ENCODE peak calls at places on chromosomes 2 and 18, in six cellular contexts. G is right lobe of liver, D is endothelial cell of umbilical vein, W is neural progenitor cell, I is breast epithelium, T is sigmoid colon. M is an unnamed sample.

GRCh38 chr2:43142921-43143438 is 83.4 kb downstream of the ZFP36L2 start:
- DNase-seq in D (no peak), T (no peak), I (no peak), W (no peak), G (no peak), M (peak; percentile 71)

GRCh38 chr2:119856469-119856901 is 96.8 kb downstream of the PTPN4 start:
- DNase-seq in I (no peak), D (no peak), W (no peak), T (no peak), G (no peak), M (no peak)

GRCh38 chr2:201647431-201647830 is 4.1 kb upstream of the TMEM237 start:
- DNase-seq in D (no peak), T (no peak), W (no peak), G (no peak), I (no peak), M (no peak)

GRCh38 chr2:55885129-55885943 is 38.2 kb downstream of the EFEMP1 start:
- DNase-seq in W (no peak), D (peak; percentile 95), T (no peak), I (no peak), G (no peak), M (no peak)

GRCh38 chr2:48483916-48484315 is 46.0 kb upstream of the STON1 start:
- DNase-seq in W (no peak), I (no peak), G (no peak), D (peak; percentile 43), T (no peak), M (no peak)

GRCh38 chr2:228771306-228771705 is 499.8 kb downstream of the PID1 start:
- DNase-seq in T (peak; percentile 78), D (no peak), W (no peak), G (no peak), I (no peak), M (no peak)

GRCh38 chr2:191566347-191566746 is 111.6 kb upstream of the NABP1 start:
- DNase-seq in W (peak; percentile 82), G (peak; percentile 57), I (no peak), T (no peak), D (peak; percentile 54), M (peak; percentile 46)

GRCh38 chr18:72859088-72859487 is 8.7 kb downstream of the NETO1 start:
- DNase-seq in W (no peak), T (no peak), D (no peak), G (no peak), I (no peak), M (no peak)

GRCh38 chr2:162146906-162147305 is 5.1 kb downstream of the GCG start:
- DNase-seq in T (no peak), D (no peak), G (no peak), W (no peak), I (no peak), M (no peak)

GRCh38 chr2:55097462-55098410 is 47.5 kb upstream of the RTN4 start:
- DNase-seq in W (no peak), T (no peak), G (no peak), I (no peak), D (peak; percentile 49), M (no peak)

GRCh38 chr2:207163053-207163814 is 2.5 kb downstream of the KLF7 start:
- DNase-seq in I (no peak), W (no peak), D (peak; percentile 97), T (no peak), G (no peak), M (no peak)

GRCh38 chr2:20469595-20469994 is 22.7 kb downstream of the RHOB start:
- DNase-seq in T (peak; percentile 60), W (no peak), D (no peak), G (no peak), I (no peak), M (no peak)

GRCh38 chr18:48776161-48776555 is 174.6 kb downstream of the SMAD7 start:
- DNase-seq in W (no peak), G (no peak), T (no peak), I (no peak), D (no peak), M (no peak)

GRCh38 chr18:47968006-47968676 is 37.7 kb upstream of the SMAD2 start:
- DNase-seq in I (no peak), G (no peak), W (peak; percentile 93), T (no peak), D (no peak), M (no peak)

GRCh38 chr18:3061581-3062416 is 48.9 kb upstream of the LPIN2 start:
- DNase-seq in G (no peak), W (no peak), I (no peak), D (no peak), T (no peak), M (peak; percentile 44)

GRCh38 chr2:227473019-227473461 is 1.1 kb downstream of the AGFG1 start:
- DNase-seq in I (no peak), D (peak; percentile 41), T (no peak), W (no peak), G (no peak), M (no peak)

GRCh38 chr2:193462411-193462810 is 1267.7 kb upstream of the TMEFF2 start:
- DNase-seq in D (no peak), W (no peak), G (no peak), T (no peak), I (no peak), M (no peak)

DNA sequence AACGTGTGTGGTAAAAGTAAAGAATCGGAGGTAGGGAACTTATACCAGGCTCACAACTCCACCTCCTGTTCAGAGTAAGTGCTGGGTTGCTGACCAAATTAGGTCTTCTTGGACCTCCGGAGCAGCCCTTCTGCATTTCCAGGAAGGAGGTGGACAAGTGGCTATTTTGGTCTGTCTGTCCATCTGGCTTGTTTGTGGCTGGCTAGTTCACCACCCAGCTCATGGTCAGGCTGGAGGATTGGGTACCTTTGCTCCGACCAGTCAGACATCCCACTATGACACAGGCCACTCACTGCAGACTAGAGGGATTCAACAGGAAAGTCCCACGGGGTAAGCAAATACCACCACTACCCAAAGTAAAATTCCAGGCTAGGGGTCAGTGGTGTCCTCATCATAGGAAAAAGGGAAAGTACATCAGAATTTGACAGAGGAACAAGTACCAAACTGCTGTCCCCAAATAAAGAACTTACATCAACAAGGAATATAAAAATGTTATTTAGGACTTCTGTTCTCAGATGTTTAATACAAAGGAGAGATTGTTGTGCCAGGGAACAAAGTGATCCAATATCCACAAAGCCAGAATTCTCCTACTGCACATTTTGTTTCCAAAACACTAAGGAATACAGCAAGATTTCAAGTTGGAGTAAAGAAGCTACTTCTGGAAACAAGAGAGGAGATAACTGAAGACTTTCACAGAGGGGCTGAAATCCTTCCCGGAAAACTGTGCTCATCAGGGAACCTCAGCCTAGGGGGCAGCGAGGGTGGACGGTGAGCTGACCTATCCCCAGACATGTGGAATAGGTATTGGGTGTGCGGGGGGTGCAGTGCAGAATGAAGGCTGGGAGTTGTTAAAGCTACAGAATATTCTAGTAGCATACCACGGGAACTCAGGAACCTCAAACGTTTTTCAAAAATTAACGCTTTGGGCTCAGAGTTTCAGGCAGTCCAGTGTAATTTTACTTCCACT is 56.9 kb downstream of the BCL2 start:
- DNase-seq in I (no peak), D (no peak), T (peak; percentile 79), W (no peak), G (no peak), M (no peak)
- TF ChIP-seq CTCF in I (no peak), D (no peak), T (peak; percentile 15), W (no peak), G (no peak), M (no peak)

DNA sequence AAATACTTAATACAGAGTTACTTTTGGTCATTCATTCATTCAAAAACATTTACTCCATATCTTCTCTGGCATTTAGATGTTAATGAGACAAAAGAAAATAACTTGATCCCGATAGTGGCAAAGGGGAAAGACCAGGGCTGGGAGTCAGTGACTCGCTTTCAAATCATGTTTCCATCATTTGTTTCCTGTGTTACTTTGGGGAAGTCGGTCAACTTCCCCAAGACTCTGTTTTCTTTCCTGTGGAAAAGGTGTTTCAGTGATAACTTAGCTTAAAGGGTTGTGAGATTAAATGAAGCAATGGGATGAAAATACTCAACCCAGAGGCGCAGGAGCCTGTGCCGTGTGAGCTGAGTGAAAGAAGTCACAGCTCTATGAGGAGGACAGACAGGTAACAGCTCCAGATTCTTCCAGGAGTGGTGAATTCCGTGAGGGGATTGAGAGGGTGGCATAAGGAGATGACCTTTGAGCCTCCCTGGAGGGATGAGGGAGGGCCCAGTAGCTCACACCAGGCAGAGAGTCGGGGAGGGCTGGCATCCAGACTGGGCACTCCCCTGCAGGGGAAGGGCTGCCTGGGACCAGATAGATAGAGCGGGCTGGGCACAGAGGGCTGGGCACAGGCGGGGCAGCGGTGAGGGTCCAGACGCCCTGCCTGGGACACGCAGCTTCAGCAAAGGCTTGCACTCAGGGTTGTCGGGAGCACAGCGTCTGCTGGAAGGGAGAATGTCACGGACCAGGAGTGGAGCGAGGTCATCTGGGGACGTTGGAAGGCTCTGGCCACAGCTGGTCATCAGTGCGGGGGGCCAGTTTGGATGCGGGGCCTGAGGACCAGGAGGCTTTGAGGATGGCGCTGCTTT is 70.1 kb downstream of the TSHZ1 start:
- DNase-seq in T (no peak), G (no peak), I (no peak), W (no peak), D (peak; percentile 94), M (no peak)
- H3K27ac ChIP-seq in T (peak overlapping the region; percentile 38), G (no peak overlapping the region), I (no peak overlapping the region), W (no peak overlapping the region), D (peak overlapping the region; percentile 86), M (no peak overlapping the region)

GRCh38 chr2:231455222-231455621 is 9.1 kb downstream of the NCL start:
- DNase-seq in T (no peak), G (no peak), D (no peak), W (no peak), I (no peak), M (no peak)

GRCh38 chr2:231454361-231454791 is 9.9 kb downstream of the NCL start:
- DNase-seq in D (no peak), W (no peak), I (no peak), G (no peak), T (no peak), M (no peak)

GRCh38 chr2:231456295-231457004 is 7.8 kb downstream of the NCL start:
- DNase-seq in T (no peak), G (no peak), D (no peak), W (no peak), I (no peak), M (no peak)

GRCh38 chr2:231457101-231457500 is 7.2 kb downstream of the NCL start:
- DNase-seq in I (no peak), D (no peak), G (no peak), W (no peak), T (no peak), M (no peak)

DNA sequence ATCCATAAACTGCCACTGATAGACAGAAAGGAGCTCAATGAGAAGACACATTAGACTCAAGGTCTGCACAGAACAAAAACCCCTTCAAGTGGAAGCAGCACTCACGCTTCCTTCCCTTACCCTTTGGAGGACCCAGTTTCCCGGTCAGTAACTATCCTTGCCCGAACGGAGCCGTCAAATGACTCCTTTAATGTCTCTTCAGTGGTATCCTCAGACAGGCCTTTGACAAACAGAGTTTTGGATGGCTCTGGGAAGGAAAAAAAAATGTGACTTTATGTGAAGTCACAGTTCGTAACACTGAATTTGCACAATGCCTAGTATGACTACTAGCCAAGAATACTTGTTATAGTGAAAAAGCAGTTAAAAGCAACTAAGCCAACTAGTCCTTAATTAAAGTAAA is 8.4 kb downstream of the NCL start:
- DNase-seq in G (no peak), D (no peak), W (no peak), T (no peak), I (no peak), M (no peak)
- H3K36me3 ChIP-seq in G (peaks cover 71% of the 10 kb centered on the region), D (peaks cover 64% of the 10 kb centered on the region), W (peaks cover 54% of the 10 kb centered on the region), T (peaks cover 71% of the 10 kb centered on the region), I (peaks cover 31% of the 10 kb centered on the region), M (peaks cover 83% of the 10 kb centered on the region)

DNA sequence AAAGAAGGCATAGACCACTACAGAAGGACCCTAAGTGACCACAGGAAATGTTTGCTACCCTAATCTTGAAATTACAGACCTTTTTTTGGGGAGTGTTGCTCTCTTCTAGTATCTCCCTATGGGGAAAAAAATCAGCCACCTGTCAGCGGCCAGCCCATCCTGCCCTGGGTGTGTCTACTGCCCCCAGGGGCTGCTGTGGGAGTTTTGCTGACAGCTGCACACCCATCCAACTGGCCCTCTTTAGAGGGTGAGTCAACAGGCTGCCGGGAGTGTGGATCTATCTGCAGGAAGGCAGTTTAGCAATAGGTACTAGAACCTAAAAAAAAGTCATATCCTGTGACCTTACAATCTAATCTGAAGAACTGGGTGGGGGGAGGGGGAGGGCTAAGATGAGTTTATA is 796 bp upstream of the DYSF start:
- DNase-seq in G (peak; percentile 62), W (peak; percentile 57), T (no peak), I (no peak), D (peak; percentile 42), M (no peak)
- TF ChIP-seq CTCF in G (no peak), W (peak; percentile 54), T (no peak), I (no peak), D (peak; percentile 36), M (no peak)

M was measured in CD8-positive, alpha-beta T cell.